ENCODE peak calls at places on chromosomes 1 and 21, in five cellular contexts. Q, K, D, V and N are unnamed samples.

GRCh38 chr1:77424236-77424635 is 142.4 kb downstream of the AK5 start:
- DNase-seq in V (peak; percentile 74), D (no peak), Q (no peak), K (no peak), N (no peak)

GRCh38 chr21:45364464-45365185 is 40.3 kb upstream of the COL18A1 start:
- DNase-seq in V (peak; percentile 89), K (no peak), D (no peak), Q (peak; percentile 54), N (no peak)

GRCh38 chr1:155174334-155175280 is 958 bp downstream of the TRIM46 start:
- DNase-seq in K (no peak), Q (no peak), V (peak; percentile 15), D (peak; percentile 86), N (peak; percentile 75)

GRCh38 chr1:22654692-22655091 is 1.7 kb downstream of the C1QB start:
- DNase-seq in Q (peak; percentile 45), K (no peak), D (no peak), V (no peak), N (no peak)

GRCh38 chr21:36069713-36070573 is at the start of gene CBR1:
- DNase-seq in V (peak; percentile 93), D (no peak), K (peak; percentile 81), Q (peak; percentile 94), N (peak; percentile 82)

GRCh38 chr1:118947790-118948189 is 40.4 kb downstream of the TBX15 start:
- DNase-seq in Q (no peak), K (no peak), V (peak; percentile 46), D (no peak), N (no peak)

GRCh38 chr1:201504799-201505504 is 2.0 kb downstream of the CSRP1 start:
- DNase-seq in K (no peak), V (no peak), Q (no peak), D (no peak), N (no peak)

GRCh38 chr1:88608139-88608943 is 75.7 kb upstream of the PKN2 start:
- DNase-seq in Q (peak; percentile 32), D (no peak), V (peak; percentile 37), K (peak; percentile 29), N (no peak)

GRCh38 chr1:173241528-173242347 is 34.6 kb upstream of the TNFSF4 start:
- DNase-seq in V (no peak), Q (no peak), K (no peak), D (no peak), N (no peak)

GRCh38 chr1:24415334-24415909 is at the start of gene NIPAL3:
- DNase-seq in Q (peak; percentile 99), K (peak; percentile 98), V (peak; percentile 99), D (peak; percentile 95), N (peak; percentile 99)

GRCh38 chr1:205075642-205076155 is 8.6 kb downstream of the TMEM81 start:
- DNase-seq in K (peak; percentile 8), Q (no peak), D (no peak), V (no peak), N (no peak)

GRCh38 chr1:112054504-112054903 is 65.0 kb upstream of the KCND3 start:
- DNase-seq in Q (no peak), K (no peak), V (no peak), D (no peak), N (no peak)

GRCh38 chr21:15686506-15686905 is 43.3 kb upstream of the USP25 start:
- DNase-seq in V (no peak), K (no peak), D (no peak), Q (no peak), N (no peak)

GRCh38 chr1:17167783-17168479 is 37.0 kb upstream of the PADI1 start:
- DNase-seq in K (no peak), V (peak; percentile 88), D (no peak), Q (peak; percentile 80), N (no peak)

GRCh38 chr1:64494659-64495058 is 24.7 kb downstream of the CACHD1 start:
- DNase-seq in K (no peak), D (no peak), Q (no peak), V (no peak), N (no peak)

GRCh38 chr21:36722370-36723368 is 23.8 kb downstream of the SIM2 start:
- DNase-seq in K (no peak), Q (no peak), V (no peak), D (no peak), N (no peak)

GRCh38 chr1:224198572-224198971 is 15.5 kb downstream of the DEGS1 start:
- DNase-seq in D (no peak), K (no peak), Q (no peak), V (no peak), N (no peak)

GRCh38 chr21:29215709-29216108 is 83.0 kb upstream of the BACH1 start:
- DNase-seq in Q (no peak), D (no peak), V (peak; percentile 41), K (no peak), N (no peak)

GRCh38 chr1:151945725-151946365 is 36.5 kb upstream of the THEM4 start:
- DNase-seq in D (peak; percentile 59), V (peak; percentile 94), Q (peak; percentile 97), K (peak; percentile 86), N (peak; percentile 76)

GRCh38 chr1:22039594-22040347 is 12.7 kb upstream of the CDC42 start:
- DNase-seq in D (no peak), K (peak; percentile 78), V (peak; percentile 35), Q (peak; percentile 26), N (peak; percentile 29)

GRCh38 chr21:33968082-33968997 is 52.7 kb upstream of the ATP5PO start:
- DNase-seq in V (peak; percentile 64), D (peak; percentile 59), K (peak; percentile 68), Q (peak; percentile 38), N (no peak)

GRCh38 chr1:24930703-24931480 is 816 bp upstream of the RUNX3 start:
- DNase-seq in K (no peak), D (peak; percentile 82), V (no peak), Q (no peak), N (no peak)

GRCh38 chr1:227729881-227730629 is 5.0 kb downstream of the JMJD4 start:
- DNase-seq in Q (peak; percentile 55), K (peak; percentile 79), D (peak; percentile 81), V (peak; percentile 64), N (peak; percentile 74)

GRCh38 chr21:33041981-33042380 is 16.2 kb downstream of the OLIG2 start:
- DNase-seq in V (peak; percentile 52), Q (no peak), D (no peak), K (no peak), N (no peak)

GRCh38 chr1:64280001-64280400 is 76.6 kb downstream of the UBE2U start:
- DNase-seq in Q (peak; percentile 4), K (no peak), V (no peak), D (no peak), N (no peak)

GRCh38 chr1:207883660-207884245 is 27.2 kb downstream of the CD34 start:
- DNase-seq in K (no peak), V (no peak), D (no peak), Q (no peak), N (no peak)

GRCh38 chr1:16960560-16961296 is 19.7 kb downstream of the MFAP2 start:
- DNase-seq in Q (peak; percentile 87), V (peak; percentile 75), D (peak; percentile 97), K (peak; percentile 74), N (peak; percentile 97)

GRCh38 chr1:232983817-232984567 is 33.6 kb downstream of the NTPCR start:
- DNase-seq in K (no peak), Q (no peak), V (no peak), D (no peak), N (no peak)

GRCh38 chr1:12650001-12650421 is 6.1 kb downstream of the AADACL4 start:
- DNase-seq in K (no peak), Q (no peak), D (no peak), V (peak; percentile 95), N (no peak)

GRCh38 chr21:35149698-35150097 is 100.6 kb upstream of the RUNX1 start:
- DNase-seq in K (no peak), V (peak; percentile 39), D (no peak), Q (no peak), N (no peak)

DNA sequence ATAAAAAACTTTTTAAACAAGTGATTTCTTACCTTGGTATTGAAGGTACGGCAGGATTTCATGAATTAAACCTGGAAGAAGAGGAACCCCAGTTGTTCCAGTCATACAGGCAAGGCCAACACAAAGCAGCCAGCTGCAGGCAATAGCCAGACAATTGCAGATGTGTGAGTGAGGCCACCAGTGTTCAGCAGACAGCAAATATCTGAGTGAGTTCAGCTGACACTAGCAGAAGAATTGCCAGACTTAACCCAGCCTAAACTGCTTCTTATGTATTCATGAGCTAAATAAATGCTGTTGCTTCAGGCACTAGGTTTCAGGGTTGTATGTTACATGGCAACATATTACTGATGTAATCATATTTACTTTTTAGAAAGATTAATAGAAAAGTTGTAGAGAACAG is 129.9 kb upstream of the CHODL start:
- DNase-seq in D (no peak), V (no peak), Q (no peak), K (no peak), N (no peak)
- TF ChIP-seq USF2 in D (no peak), V (no peak), Q (no peak), K (no peak), N (no peak)

DNA sequence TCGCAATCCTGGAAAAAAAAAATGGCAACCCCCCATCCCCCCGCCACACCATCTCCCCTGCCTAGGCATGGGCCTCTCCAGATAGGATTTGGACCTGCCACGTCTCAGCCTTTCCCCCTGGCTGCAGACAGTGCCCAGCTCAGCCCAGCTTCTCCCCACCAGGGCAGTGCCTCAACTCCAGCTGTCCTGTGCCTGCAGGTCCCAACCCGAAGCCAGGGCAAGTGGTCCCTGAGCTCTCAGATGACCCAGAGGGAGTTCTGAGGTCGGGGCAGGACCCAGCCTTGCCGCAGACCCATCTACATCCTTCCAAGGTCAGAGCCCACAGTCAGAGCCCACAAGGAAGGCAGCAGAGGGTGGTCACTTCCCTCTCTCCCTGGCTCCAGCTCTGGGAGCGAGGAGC is 86.7 kb upstream of the POU3F1 start:
- DNase-seq in V (no peak), D (no peak), Q (no peak), K (no peak), N (no peak)
- TF ChIP-seq USF2 in V (no peak), D (no peak), Q (no peak), K (no peak), N (no peak)

GRCh38 chr1:150696995-150697927 is at the start of gene GOLPH3L:
- DNase-seq in V (peak; percentile 98), K (peak; percentile 96), Q (peak; percentile 98), D (peak; percentile 85), N (peak; percentile 92)

GRCh38 chr1:150696590-150696989 is 364 bp downstream of the GOLPH3L start:
- DNase-seq in Q (peak; percentile 12), K (peak; percentile 40), V (no peak), D (no peak), N (no peak)

GRCh38 chr1:150692720-150693119 is 4.2 kb downstream of the GOLPH3L start:
- DNase-seq in Q (no peak), K (no peak), V (peak; percentile 8), D (no peak), N (no peak)

GRCh38 chr1:150696151-150696550 is 803 bp downstream of the GOLPH3L start:
- DNase-seq in V (no peak), K (no peak), D (no peak), Q (peak; percentile 5), N (no peak)

DNA sequence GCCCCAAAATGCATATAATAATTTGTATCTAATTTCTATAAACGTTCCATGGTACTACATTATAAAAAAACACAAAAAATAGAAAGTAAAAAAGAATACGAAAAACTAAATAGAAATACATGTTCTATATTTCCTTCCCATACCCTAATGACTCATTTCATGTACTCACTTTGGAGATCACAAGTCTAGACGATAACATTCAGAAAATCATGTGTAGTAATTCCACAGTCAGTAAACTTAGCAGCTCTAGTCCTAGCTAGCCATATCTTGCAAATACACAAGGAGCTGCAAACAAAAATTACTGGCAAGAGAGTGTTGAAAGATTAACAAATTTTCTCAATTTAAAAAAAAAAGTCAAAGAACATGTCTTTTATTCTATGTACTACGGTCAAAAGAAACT is 1.4 kb downstream of the GOLPH3L start:
- DNase-seq in Q (no peak), D (no peak), K (no peak), V (peak; percentile 12), N (no peak)
- TF ChIP-seq USF2 in Q (no peak), D (no peak), K (no peak), V (no peak), N (no peak)

GRCh38 chr1:3536395-3536794 is 74.9 kb downstream of the MEGF6 start:
- DNase-seq in K (no peak), Q (no peak), V (no peak), D (no peak), N (no peak)
- TF ChIP-seq USF2 in K (no peak), Q (no peak), V (no peak), D (no peak), N (no peak)